ENCODE peak calls at places on chromosomes 7 and 10, in five cellular contexts. O is HepG2, V is H1, I is SK-N-SH, M is HCT116. B is an unnamed sample.

GRCh38 chr10:11493646-11494045 is 117.8 kb downstream of the USP6NL start:
- DNase-seq in O (no peak), I (no peak), M (no peak), V (no peak), B (no peak)

GRCh38 chr7:75688200-75689136 is 50.3 kb downstream of the HIP1 start:
- DNase-seq in O (peak; percentile 87), M (no peak), I (peak; percentile 50), V (no peak), B (no peak)

GRCh38 chr10:88185830-88186229 is 322.4 kb downstream of the PTEN start:
- DNase-seq in M (no peak), V (no peak), I (no peak), O (no peak), B (no peak)

GRCh38 chr10:15238553-15239335 is 70.3 kb upstream of the NMT2 start:
- DNase-seq in O (no peak), V (no peak), I (no peak), M (no peak), B (no peak)

GRCh38 chr7:141427134-141427533 is 124.1 kb upstream of the AGK start:
- DNase-seq in M (no peak), I (no peak), V (no peak), O (no peak), B (no peak)

GRCh38 chr10:60257767-60258428 is 131.8 kb downstream of the ANK3 start:
- DNase-seq in M (no peak), V (no peak), O (no peak), I (no peak), B (no peak)

GRCh38 chr10:53957401-53957800 is 843.6 kb downstream of the PCDH15 start:
- DNase-seq in I (peak; percentile 34), O (peak; percentile 90), V (no peak), M (no peak), B (no peak)

GRCh38 chr7:50479743-50480517 is 29.8 kb upstream of the FIGNL1 start:
- DNase-seq in M (no peak), I (no peak), O (no peak), V (no peak), B (no peak)

GRCh38 chr10:72831696-72832355 is 61.7 kb upstream of the OIT3 start:
- DNase-seq in V (no peak), I (no peak), M (no peak), O (no peak), B (no peak)

GRCh38 chr7:6917258-6917657 is 91.2 kb upstream of the CCZ1B start:
- DNase-seq in I (peak; percentile 42), V (no peak), O (no peak), M (no peak), B (no peak)

GRCh38 chr10:51918921-51919325 is 219.5 kb upstream of the CSTF2T start:
- DNase-seq in I (no peak), M (no peak), V (no peak), O (no peak), B (no peak)

GRCh38 chr7:149496642-149497391 is 792 bp downstream of the ZNF746 start:
- DNase-seq in M (no peak), V (peak; percentile 55), I (peak; percentile 79), O (no peak), B (peak; percentile 64)

GRCh38 chr7:99278180-99278579 is 5.5 kb downstream of the MYH16 start:
- DNase-seq in M (no peak), V (no peak), O (no peak), I (no peak), B (no peak)

GRCh38 chr7:101669307-101669706 is 40.2 kb upstream of the MYL10 start:
- DNase-seq in M (no peak), I (no peak), V (no peak), O (no peak), B (peak; percentile 37)

GRCh38 chr7:64951250-64951848 is 39.5 kb downstream of the ZNF117 start:
- DNase-seq in V (no peak), O (peak; percentile 52), I (peak; percentile 66), M (peak; percentile 16), B (peak; percentile 48)

GRCh38 chr7:6444516-6445269 is 3.1 kb downstream of the DAGLB start:
- DNase-seq in O (no peak), V (no peak), M (no peak), I (no peak), B (no peak)

GRCh38 chr10:126533644-126534043 is 136.8 kb downstream of the C10orf90 start:
- DNase-seq in I (no peak), M (no peak), V (no peak), O (no peak), B (no peak)

GRCh38 chr7:151161757-151162156 is 5.7 kb downstream of the GBX1 start:
- DNase-seq in I (no peak), M (no peak), V (no peak), O (no peak), B (no peak)

DNA sequence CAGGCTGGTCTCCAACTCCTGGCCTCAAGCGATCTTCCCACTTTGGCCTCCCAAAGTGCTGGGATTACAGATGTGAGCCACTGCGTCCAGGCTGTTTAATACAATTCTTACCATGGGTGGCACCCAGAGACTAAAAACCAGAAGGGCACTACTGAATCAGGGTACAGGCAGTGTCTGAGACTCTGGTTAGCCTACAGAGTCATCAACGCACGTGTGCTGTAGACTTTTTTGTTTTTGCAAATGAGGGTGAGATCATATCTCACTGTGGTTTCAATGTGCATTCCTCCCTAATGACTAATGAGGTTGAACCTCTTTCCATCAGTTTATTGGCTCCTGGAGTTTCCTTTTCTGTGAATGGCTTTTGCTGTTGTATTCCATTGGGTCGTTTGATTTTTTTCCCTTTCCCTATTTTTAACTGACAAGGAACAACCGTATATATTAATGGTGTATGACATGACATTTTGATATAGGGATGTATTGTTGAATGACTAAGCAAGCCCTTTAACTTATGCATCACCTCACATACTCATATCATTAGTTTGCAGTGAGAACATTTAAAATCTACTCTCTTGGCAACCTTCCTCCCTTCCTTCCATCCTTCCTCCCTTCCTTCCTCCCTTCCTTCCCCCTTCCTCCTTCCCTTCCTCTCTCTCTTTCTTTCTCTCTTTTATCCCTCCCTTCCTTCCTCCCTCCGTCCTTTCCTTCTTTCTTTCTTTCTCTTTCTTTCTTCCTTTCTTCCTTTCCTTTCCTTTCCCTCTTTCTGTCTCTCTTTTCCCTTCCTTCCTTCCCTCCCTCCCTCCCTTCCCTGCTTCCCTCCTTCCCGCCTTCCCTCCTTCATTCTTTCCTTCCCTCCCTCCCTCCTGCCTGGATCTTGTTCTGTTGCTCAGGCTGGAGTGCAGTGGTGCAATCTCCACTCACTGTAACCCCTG is 9.3 kb upstream of the TMEM270 start:
- DNase-seq in V (no peak), I (no peak), O (peak; percentile 52), M (peak; percentile 92), B (peak; percentile 79)
- TF ChIP-seq JUND in V (no peak), I (peak; percentile 98), O (no peak), M (no peak), B (peak; percentile 99)

GRCh38 chr7:22192778-22193177 is 164.2 kb downstream of the RAPGEF5 start:
- DNase-seq in O (no peak), V (no peak), I (no peak), M (no peak), B (no peak)
- TF ChIP-seq JUND in O (no peak), V (no peak), I (no peak), M (no peak), B (no peak)

DNA sequence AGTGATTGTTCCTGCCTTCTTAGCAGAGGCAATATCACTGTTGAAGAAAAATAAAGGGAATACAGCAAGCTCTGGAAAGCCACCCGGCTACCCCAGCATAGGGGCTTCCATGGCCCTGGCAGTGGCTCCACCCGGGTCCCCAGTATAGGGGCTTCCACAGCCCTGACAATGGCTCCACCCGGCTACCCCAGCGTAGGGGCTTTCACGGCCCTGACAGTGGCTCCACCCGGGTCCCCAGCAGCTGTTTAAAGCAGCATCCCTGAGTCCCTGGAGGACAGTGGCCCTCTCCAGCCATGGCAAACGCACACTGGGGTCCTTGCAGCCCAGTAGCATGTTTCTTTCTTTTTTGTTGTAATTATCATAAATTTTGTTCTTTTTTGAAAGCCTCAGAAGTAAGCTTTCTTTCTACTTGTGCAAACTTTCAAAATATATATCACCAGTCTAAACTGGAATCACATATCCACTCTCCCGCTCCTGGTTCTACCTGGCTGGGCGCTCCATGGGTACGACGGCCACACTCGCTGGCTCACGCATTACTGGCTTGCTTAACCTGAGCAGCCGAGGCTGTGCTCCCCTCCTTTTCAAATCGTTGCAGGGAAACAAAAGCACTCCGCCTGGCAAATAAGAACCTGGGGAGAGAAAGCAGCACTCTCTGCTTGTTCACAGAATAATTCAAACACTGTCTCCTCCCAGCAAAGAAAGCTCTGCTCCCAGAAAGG is 62.1 kb downstream of the TCERG1L start:
- DNase-seq in V (no peak), M (no peak), O (no peak), I (no peak), B (no peak)
- TF ChIP-seq JUND in V (no peak), M (no peak), O (no peak), I (no peak), B (no peak)

DNA sequence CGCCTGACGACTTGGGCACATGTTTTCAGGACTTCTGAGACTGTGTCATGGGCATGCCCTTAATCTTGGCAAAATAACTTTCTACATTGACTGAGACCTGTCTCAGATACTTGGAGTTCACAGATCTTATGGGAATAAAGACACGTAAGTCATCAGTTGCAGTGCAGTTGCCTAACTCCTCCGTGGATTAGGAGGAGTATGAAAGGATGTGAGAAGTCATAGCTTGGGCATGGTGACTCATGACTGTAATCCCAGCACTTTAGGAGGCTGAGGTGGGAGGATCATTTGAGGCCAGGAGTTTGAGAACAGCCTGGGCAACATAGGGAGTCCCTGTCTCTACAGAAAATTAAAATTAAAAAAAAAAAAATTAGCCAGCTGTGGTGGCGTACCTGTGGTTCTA is 49.6 kb downstream of the EXOC6 start:
- DNase-seq in I (no peak), M (no peak), V (no peak), O (no peak), B (no peak)
- TF ChIP-seq JUND in I (no peak), M (no peak), V (no peak), O (no peak), B (no peak)

GRCh38 chr10:102621418-102622325 is 22.6 kb upstream of the TRIM8 start:
- DNase-seq in I (no peak), M (no peak), V (no peak), O (peak; percentile 60), B (no peak)
- TF ChIP-seq JUND in I (no peak), M (no peak), V (no peak), O (no peak), B (no peak)

GRCh38 chr10:69452676-69453415 is 1.6 kb downstream of the TSPAN15 start:
- DNase-seq in M (no peak), I (no peak), O (no peak), V (no peak), B (no peak)

GRCh38 chr10:69449841-69450240 is 1.4 kb upstream of the TSPAN15 start:
- DNase-seq in O (peak; percentile 73), V (peak; percentile 66), M (peak; percentile 77), I (peak; percentile 78), B (peak; percentile 65)

GRCh38 chr10:69453759-69454158 is 2.5 kb downstream of the TSPAN15 start:
- DNase-seq in O (no peak), V (no peak), M (no peak), I (no peak), B (no peak)

GRCh38 chr10:69451209-69451783 is at the start of gene TSPAN15:
- DNase-seq in O (peak; percentile 68), V (peak; percentile 91), I (peak; percentile 96), M (peak; percentile 75), B (peak; percentile 95)

GRCh38 chr10:69451784-69452251 is 553 bp downstream of the TSPAN15 start:
- DNase-seq in O (no peak), M (no peak), V (peak; percentile 79), I (peak; percentile 41), B (no peak)
- TF ChIP-seq JUND in O (no peak), M (no peak), V (no peak), I (no peak), B (no peak)